ENCODE peak calls at places on chromosomes 13 and 19, in ten cellular contexts. W, T, J, H, A, Y, N, R, B and C are unnamed samples.

GRCh38 chr13:19860884-19861655 is 2.4 kb downstream of the ZMYM5 start:
- DNase-seq in B (no peak), H (no peak), R (peak), T (peak), Y (peak), W (no peak), N (no peak), A (peak), J (peak), C (no peak)

GRCh38 chr19:35272122-35272715 is 3.5 kb downstream of the USF2 start:
- DNase-seq in N (no peak), B (no peak), A (no peak), J (no peak), T (no peak), R (no peak), Y (no peak), W (no peak), H (no peak), C (no peak)

GRCh38 chr19:43441736-43442135 is 23.7 kb downstream of the LYPD3 start:
- DNase-seq in R (no peak), Y (no peak), T (no peak), H (no peak), B (no peak), J (no peak), A (no peak), W (no peak), N (no peak), C (no peak)

GRCh38 chr19:38711726-38712153 is 32.5 kb downstream of the CAPN12 start:
- DNase-seq in T (peak), W (peak), B (peak), J (peak), A (peak), H (no peak), R (peak), N (no peak), Y (peak), C (no peak)

GRCh38 chr19:48962029-48962848 is 2.9 kb upstream of the FTL start:
- DNase-seq in A (peak), R (peak), T (no peak), H (peak), B (peak), Y (peak), W (peak), J (peak), N (no peak), C (no peak)

GRCh38 chr13:72565893-72566292 is 161.5 kb downstream of the MZT1 start:
- DNase-seq in W (no peak), A (peak), Y (peak), H (no peak), J (peak), R (peak), B (no peak), N (no peak), T (peak), C (no peak)

GRCh38 chr13:46345400-46345799 is 41.7 kb downstream of the RUBCNL start:
- DNase-seq in H (no peak), B (no peak), Y (no peak), W (no peak), T (no peak), R (no peak), J (no peak), A (no peak), N (no peak), C (no peak)

GRCh38 chr19:45139286-45140143 is 21.3 kb downstream of the NKPD1 start:
- DNase-seq in A (no peak), Y (no peak), T (no peak), N (no peak), J (no peak), B (no peak), W (no peak), R (no peak), H (no peak), C (no peak)

GRCh38 chr19:18798384-18799352 is 7.6 kb upstream of the COMP start:
- DNase-seq in J (no peak), H (no peak), A (no peak), W (no peak), B (no peak), R (no peak), T (no peak), Y (no peak), N (no peak), C (no peak)

GRCh38 chr13:49893591-49893990 is 42.5 kb downstream of the SPRYD7 start:
- DNase-seq in H (no peak), Y (no peak), J (no peak), N (no peak), R (no peak), B (no peak), A (no peak), T (no peak), W (no peak), C (no peak)

GRCh38 chr19:8473652-8474476 is 28.6 kb downstream of the PRAM1 start:
- DNase-seq in Y (no peak), H (no peak), W (no peak), J (no peak), T (no peak), B (no peak), A (no peak), R (no peak), N (no peak), C (no peak)

GRCh38 chr19:29743681-29744080 is 28.6 kb upstream of the C19orf12 start:
- DNase-seq in R (no peak), N (no peak), J (no peak), Y (no peak), H (no peak), A (no peak), W (no peak), T (no peak), B (no peak), C (no peak)